ENCODE peak calls at places on chromosome 19, in seven cellular contexts. One of them, this sample, is unnamed.

GRCh38 chr19:10043286-10043927 is 30.1 kb downstream of the RDH8 start:
- DNase-seq in CD4-positive, alpha-beta memory T cell: no peak
- DNase-seq in GM04504: peak
- DNase-seq in occipital lobe: no peak
- DNase-seq in substantia nigra: no peak
- DNase-seq in activated naive CD4-positive, alpha-beta T cell: no peak
- DNase-seq in central memory CD8-positive, alpha-beta T cell: no peak
- DNase-seq in this sample: no peak

GRCh38 chr19:33373701-33374405 is at the start of gene CEBPG:
- DNase-seq in CD4-positive, alpha-beta memory T cell: no peak
- DNase-seq in GM04504: no peak
- DNase-seq in occipital lobe: no peak
- DNase-seq in substantia nigra: no peak
- DNase-seq in activated naive CD4-positive, alpha-beta T cell: no peak
- DNase-seq in central memory CD8-positive, alpha-beta T cell: no peak
- DNase-seq in this sample: no peak

GRCh38 chr19:5091576-5092215 is 122.8 kb downstream of the KDM4B start:
- DNase-seq in CD4-positive, alpha-beta memory T cell: no peak
- DNase-seq in GM04504: peak
- DNase-seq in occipital lobe: no peak
- DNase-seq in substantia nigra: no peak
- DNase-seq in activated naive CD4-positive, alpha-beta T cell: no peak
- DNase-seq in central memory CD8-positive, alpha-beta T cell: no peak
- DNase-seq in this sample: no peak

GRCh38 chr19:10895363-10895762 is 24.0 kb downstream of the CARM1 start:
- DNase-seq in CD4-positive, alpha-beta memory T cell: no peak
- DNase-seq in GM04504: no peak
- DNase-seq in occipital lobe: no peak
- DNase-seq in substantia nigra: no peak
- DNase-seq in activated naive CD4-positive, alpha-beta T cell: no peak
- DNase-seq in central memory CD8-positive, alpha-beta T cell: no peak
- DNase-seq in this sample: no peak

GRCh38 chr19:392375-392970 is 16.5 kb downstream of the C2CD4C start:
- DNase-seq in CD4-positive, alpha-beta memory T cell: no peak
- DNase-seq in GM04504: no peak
- DNase-seq in occipital lobe: no peak
- DNase-seq in substantia nigra: no peak
- DNase-seq in activated naive CD4-positive, alpha-beta T cell: no peak
- DNase-seq in central memory CD8-positive, alpha-beta T cell: no peak
- DNase-seq in this sample: no peak

GRCh38 chr19:33705090-33705847 is 83.5 kb downstream of the CHST8 start:
- DNase-seq in CD4-positive, alpha-beta memory T cell: no peak
- DNase-seq in GM04504: no peak
- DNase-seq in occipital lobe: no peak
- DNase-seq in substantia nigra: no peak
- DNase-seq in activated naive CD4-positive, alpha-beta T cell: no peak
- DNase-seq in central memory CD8-positive, alpha-beta T cell: no peak
- DNase-seq in this sample: no peak

GRCh38 chr19:31610036-31610435 is 260.8 kb upstream of the TSHZ3 start:
- DNase-seq in CD4-positive, alpha-beta memory T cell: no peak
- DNase-seq in GM04504: no peak
- DNase-seq in occipital lobe: no peak
- DNase-seq in substantia nigra: no peak
- DNase-seq in activated naive CD4-positive, alpha-beta T cell: no peak
- DNase-seq in central memory CD8-positive, alpha-beta T cell: no peak
- DNase-seq in this sample: no peak

GRCh38 chr19:9970481-9970880 is 34.2 kb upstream of the OLFM2 start:
- DNase-seq in CD4-positive, alpha-beta memory T cell: no peak
- DNase-seq in GM04504: no peak
- DNase-seq in occipital lobe: no peak
- DNase-seq in substantia nigra: no peak
- DNase-seq in activated naive CD4-positive, alpha-beta T cell: no peak
- DNase-seq in central memory CD8-positive, alpha-beta T cell: no peak
- DNase-seq in this sample: no peak

GRCh38 chr19:30070198-30070969 is 128.3 kb downstream of the URI1 start:
- DNase-seq in CD4-positive, alpha-beta memory T cell: no peak
- DNase-seq in GM04504: no peak
- DNase-seq in occipital lobe: no peak
- DNase-seq in substantia nigra: no peak
- DNase-seq in activated naive CD4-positive, alpha-beta T cell: no peak
- DNase-seq in central memory CD8-positive, alpha-beta T cell: no peak
- DNase-seq in this sample: no peak